ENCODE peak calls at places on chromosomes 1 and 21, in eight cellular contexts. P is Ammon's horn; A is NT2/D1; O is left cardiac atrium; S is stimulated activated CD4-positive, alpha-beta T cell treated with anti-CD3 and anti-CD28 coated beads, Interleukin-4, amount 100 ng/mL, for 48 hours; T is cardiac fibroblast; U is fibroblast of mammary gland; F is lower lobe of right lung. M is an unnamed sample.

GRCh38 chr1:113912594-113913311 is 7.6 kb downstream of the DCLRE1B start:
- DNase-seq in P (peak; percentile 34), A (no peak), O (peak; percentile 41), S (no peak), T (peak; percentile 94), U (peak; percentile 44), F (no peak), M (no peak)

GRCh38 chr1:73800376-73800775 is 397.6 kb downstream of the LRRIQ3 start:
- DNase-seq in P (no peak), A (no peak), O (no peak), S (no peak), T (peak; percentile 38), U (peak; percentile 70), F (no peak), M (no peak)

GRCh38 chr1:41312991-41313645 is 48.1 kb upstream of the FOXO6 start:
- DNase-seq in P (no peak), A (no peak), O (no peak), S (no peak), T (peak; percentile 56), U (peak; percentile 63), F (no peak), M (no peak)

GRCh38 chr21:44311108-44311507 is 11.3 kb downstream of the PFKL start:
- DNase-seq in P (no peak), A (no peak), O (no peak), S (no peak), T (no peak), U (no peak), F (no peak), M (no peak)

GRCh38 chr1:2812136-2812535 is 10.6 kb upstream of the TTC34 start:
- DNase-seq in P (no peak), A (no peak), O (no peak), S (no peak), T (no peak), U (no peak), F (no peak), M (no peak)

GRCh38 chr1:20552728-20553571 is 577 bp downstream of the FAM43B start:
- DNase-seq in P (peak; percentile 9), A (no peak), O (no peak), S (no peak), T (peak; percentile 35), U (peak; percentile 26), F (no peak), M (no peak)

GRCh38 chr1:54240741-54241335 is 40.9 kb downstream of the MRPL37 start:
- DNase-seq in P (no peak), A (no peak), O (no peak), S (no peak), T (no peak), U (no peak), F (no peak), M (no peak)

GRCh38 chr1:44500181-44501021 is 95.3 kb downstream of the RNF220 start:
- DNase-seq in P (peak; percentile 78), A (peak; percentile 81), O (no peak), S (no peak), T (peak; percentile 47), U (peak; percentile 34), F (no peak), M (no peak)

GRCh38 chr1:117674521-117675400 is 68.9 kb downstream of the TENT5C start:
- DNase-seq in P (no peak), A (no peak), O (no peak), S (no peak), T (peak; percentile 76), U (peak; percentile 64), F (no peak), M (no peak)

GRCh38 chr1:91617242-91617837 is 116.7 kb downstream of the CDC7 start:
- DNase-seq in P (no peak), A (peak; percentile 54), O (no peak), S (no peak), T (no peak), U (no peak), F (peak; percentile 55), M (no peak)

GRCh38 chr1:235030919-235031596 is 97.6 kb downstream of the TOMM20 start:
- DNase-seq in P (no peak), A (no peak), O (no peak), S (no peak), T (no peak), U (no peak), F (no peak), M (no peak)

GRCh38 chr1:21537932-21538630 is 28.9 kb downstream of the ALPL start:
- DNase-seq in P (no peak), A (no peak), O (peak; percentile 85), S (no peak), T (peak; percentile 35), U (peak; percentile 62), F (no peak), M (no peak)

M was measured in SK-N-MC.